ENCODE peak calls at places on chromosomes 1 and 21, in four cellular contexts. One of them, this sample, is unnamed.
A peak's percentile ranks its signal among the peaks of the same experiment; 100 is the strongest.

GRCh38 chr1:78441921-78442320 is 48.9 kb upstream of the PTGFR start:
- DNase-seq in fibroblast of pulmonary artery: no peak
- DNase-seq in epithelial cell of esophagus: peak; percentile 32
- DNase-seq in right lobe of liver: no peak
- DNase-seq in this sample: no peak

GRCh38 chr21:44024895-44025353 is 12.8 kb downstream of the TRAPPC10 start:
- DNase-seq in fibroblast of pulmonary artery: peak; percentile 79
- DNase-seq in epithelial cell of esophagus: peak; percentile 75
- DNase-seq in right lobe of liver: no peak
- DNase-seq in this sample: no peak

GRCh38 chr1:204212715-204213114 is 1.1 kb downstream of the GOLT1A start:
- DNase-seq in fibroblast of pulmonary artery: no peak
- DNase-seq in epithelial cell of esophagus: no peak
- DNase-seq in right lobe of liver: no peak
- DNase-seq in this sample: no peak

GRCh38 chr1:156282143-156282478 is 514 bp downstream of the SMG5 start:
- DNase-seq in fibroblast of pulmonary artery: no peak
- DNase-seq in epithelial cell of esophagus: peak; percentile 51
- DNase-seq in right lobe of liver: no peak
- DNase-seq in this sample: no peak

GRCh38 chr21:21268885-21269284 is 270.7 kb downstream of the NCAM2 start:
- DNase-seq in fibroblast of pulmonary artery: no peak
- DNase-seq in epithelial cell of esophagus: no peak
- DNase-seq in right lobe of liver: no peak
- DNase-seq in this sample: no peak

GRCh38 chr1:17605582-17606344 is 66.3 kb downstream of the ARHGEF10L start:
- DNase-seq in fibroblast of pulmonary artery: peak; percentile 16
- DNase-seq in epithelial cell of esophagus: no peak
- DNase-seq in right lobe of liver: no peak
- DNase-seq in this sample: no peak

GRCh38 chr1:243924588-243925349 is 74.7 kb upstream of the AKT3 start:
- DNase-seq in fibroblast of pulmonary artery: peak; percentile 82
- DNase-seq in epithelial cell of esophagus: peak; percentile 4
- DNase-seq in right lobe of liver: no peak
- DNase-seq in this sample: no peak

GRCh38 chr1:39699419-39699818 is 8.2 kb upstream of the HPCAL4 start:
- DNase-seq in fibroblast of pulmonary artery: no peak
- DNase-seq in epithelial cell of esophagus: no peak
- DNase-seq in right lobe of liver: no peak
- DNase-seq in this sample: no peak

GRCh38 chr1:10738125-10738746 is 58.2 kb downstream of the CASZ1 start:
- DNase-seq in fibroblast of pulmonary artery: no peak
- DNase-seq in epithelial cell of esophagus: no peak
- DNase-seq in right lobe of liver: no peak
- DNase-seq in this sample: no peak

GRCh38 chr1:181033799-181034391 is at the start of gene MR1:
- DNase-seq in fibroblast of pulmonary artery: peak; percentile 87
- DNase-seq in epithelial cell of esophagus: peak; percentile 80
- DNase-seq in right lobe of liver: no peak
- DNase-seq in this sample: no peak

GRCh38 chr1:89465201-89465600 is 59.4 kb upstream of the LRRC8B start:
- DNase-seq in fibroblast of pulmonary artery: peak; percentile 4
- DNase-seq in epithelial cell of esophagus: peak; percentile 94
- DNase-seq in right lobe of liver: no peak
- DNase-seq in this sample: no peak

GRCh38 chr1:98398649-98399048 is 262.9 kb upstream of the SNX7 start:
- DNase-seq in fibroblast of pulmonary artery: peak; percentile 32
- DNase-seq in epithelial cell of esophagus: no peak
- DNase-seq in right lobe of liver: no peak
- DNase-seq in this sample: no peak

GRCh38 chr1:2019571-2020309 is 595 bp downstream of the GABRD start:
- DNase-seq in fibroblast of pulmonary artery: no peak
- DNase-seq in epithelial cell of esophagus: no peak
- DNase-seq in right lobe of liver: no peak
- DNase-seq in this sample: no peak

GRCh38 chr1:89873757-89874156 is 52.9 kb downstream of the LRRC8D start:
- DNase-seq in fibroblast of pulmonary artery: peak; percentile 94
- DNase-seq in epithelial cell of esophagus: peak; percentile 21
- DNase-seq in right lobe of liver: no peak
- DNase-seq in this sample: no peak

GRCh38 chr21:46545911-46546310 is 59.0 kb downstream of the S100B start:
- DNase-seq in fibroblast of pulmonary artery: no peak
- DNase-seq in epithelial cell of esophagus: no peak
- DNase-seq in right lobe of liver: no peak
- DNase-seq in this sample: peak; percentile 1

GRCh38 chr1:202133989-202134388 is 10.5 kb downstream of the ARL8A start:
- DNase-seq in fibroblast of pulmonary artery: no peak
- DNase-seq in epithelial cell of esophagus: no peak
- DNase-seq in right lobe of liver: no peak
- DNase-seq in this sample: no peak

GRCh38 chr1:214289574-214290272 is 8.8 kb downstream of the SMYD2 start:
- DNase-seq in fibroblast of pulmonary artery: peak; percentile 6
- DNase-seq in epithelial cell of esophagus: no peak
- DNase-seq in right lobe of liver: no peak
- DNase-seq in this sample: no peak

GRCh38 chr1:40620150-40620549 is 45.3 kb downstream of the RIMS3 start:
- DNase-seq in fibroblast of pulmonary artery: no peak
- DNase-seq in epithelial cell of esophagus: no peak
- DNase-seq in right lobe of liver: no peak
- DNase-seq in this sample: no peak

GRCh38 chr1:153509729-153510354 is 25.9 kb downstream of the S100A6 start:
- DNase-seq in fibroblast of pulmonary artery: no peak
- DNase-seq in epithelial cell of esophagus: peak; percentile 68
- DNase-seq in right lobe of liver: no peak
- DNase-seq in this sample: no peak

GRCh38 chr1:9149151-9149550 is 20.2 kb upstream of the GPR157 start:
- DNase-seq in fibroblast of pulmonary artery: no peak
- DNase-seq in epithelial cell of esophagus: no peak
- DNase-seq in right lobe of liver: no peak
- DNase-seq in this sample: no peak

DNA sequence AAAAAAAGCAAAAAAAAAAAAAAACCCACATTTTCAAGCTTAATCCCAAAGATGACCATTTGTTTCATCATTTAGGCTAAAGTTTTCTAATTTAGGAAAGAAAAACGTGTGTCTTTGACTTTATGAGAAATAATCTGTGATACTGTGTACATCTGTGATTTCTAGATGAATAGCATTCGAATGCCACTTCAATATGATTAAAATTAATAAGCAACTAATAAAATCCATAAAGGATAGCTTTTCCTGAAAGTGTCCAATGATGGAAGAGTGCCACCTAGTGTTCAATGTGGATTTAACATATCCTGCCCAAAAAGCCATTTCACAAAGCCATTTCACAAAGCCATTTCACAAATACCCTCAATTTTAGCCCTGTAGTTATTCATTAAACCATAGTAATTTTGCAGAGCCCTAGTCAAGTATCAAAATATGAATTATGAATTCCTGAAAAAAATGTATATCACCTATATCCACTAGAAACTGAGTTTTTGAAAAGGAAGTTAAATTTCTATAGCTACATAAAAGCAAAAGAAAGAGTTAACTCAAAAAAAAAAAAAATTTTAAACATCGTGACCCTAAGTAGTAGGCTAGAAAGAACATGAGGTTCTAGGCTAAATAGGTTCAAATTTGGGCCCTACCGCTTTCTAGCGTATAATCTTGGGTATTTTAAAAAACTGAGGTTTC is 19.1 kb downstream of the NME7 start:
- DNase-seq in fibroblast of pulmonary artery: peak; percentile 81
- DNase-seq in epithelial cell of esophagus: peak; percentile 65
- DNase-seq in right lobe of liver: no peak
- DNase-seq in this sample: no peak
- TF ChIP-seq CTCF in fibroblast of pulmonary artery: peak; percentile 68
- TF ChIP-seq CTCF in epithelial cell of esophagus: peak; percentile 69
- TF ChIP-seq CTCF in right lobe of liver: peak; percentile 88
- TF ChIP-seq CTCF in this sample: peak; percentile 88

DNA sequence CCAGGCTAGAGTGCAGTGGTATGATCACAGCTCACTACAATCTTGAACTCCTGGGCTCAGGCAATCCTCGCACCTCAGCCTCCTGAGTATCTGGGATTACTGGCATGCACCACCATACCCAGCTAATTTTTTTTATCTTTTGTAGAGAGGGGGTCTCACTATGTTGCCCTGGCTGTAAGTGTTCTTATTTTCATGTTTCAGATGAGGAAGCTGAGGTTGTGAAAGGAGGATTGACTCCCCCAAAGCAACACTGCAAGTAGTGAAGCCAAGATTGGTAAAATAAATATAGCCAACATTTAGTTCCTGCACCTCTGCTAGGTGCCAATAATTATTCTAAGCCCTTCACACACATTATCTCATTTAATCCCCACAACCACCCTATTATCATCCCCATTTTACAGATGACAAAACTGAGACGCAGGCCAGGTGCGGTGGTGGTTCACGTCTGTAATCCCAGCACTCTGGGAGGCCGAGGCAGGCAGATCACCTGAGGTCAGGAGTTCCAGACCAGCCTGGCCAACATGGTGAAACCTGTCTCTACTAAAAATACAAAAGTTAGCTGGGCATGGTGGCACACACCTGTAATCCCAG is 2.1 kb downstream of the PMVK start:
- DNase-seq in fibroblast of pulmonary artery: no peak
- DNase-seq in epithelial cell of esophagus: no peak
- DNase-seq in right lobe of liver: no peak
- DNase-seq in this sample: no peak
- TF ChIP-seq CTCF in fibroblast of pulmonary artery: no peak
- TF ChIP-seq CTCF in epithelial cell of esophagus: no peak
- TF ChIP-seq CTCF in right lobe of liver: no peak
- TF ChIP-seq CTCF in this sample: no peak

DNA sequence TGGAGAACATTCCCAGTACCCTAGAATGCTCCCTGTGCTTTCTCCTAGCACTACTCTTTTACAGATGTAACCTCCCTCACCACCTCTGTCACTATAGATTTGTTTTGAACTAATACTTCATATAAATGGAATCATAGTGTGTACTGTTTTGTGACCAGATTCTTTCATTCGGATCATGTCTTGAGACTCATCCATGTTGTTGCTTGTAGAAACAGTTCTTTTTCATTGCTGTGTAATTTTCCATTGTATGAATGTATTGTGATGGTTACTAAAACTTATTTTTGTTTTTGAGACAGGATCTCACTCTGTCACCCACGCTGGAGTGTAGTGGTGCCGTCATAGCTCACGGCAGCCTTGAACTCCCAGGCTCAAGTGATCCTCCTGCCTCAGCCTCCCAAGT is 2.7 kb downstream of the MAST2 start:
- DNase-seq in fibroblast of pulmonary artery: no peak
- DNase-seq in epithelial cell of esophagus: no peak
- DNase-seq in right lobe of liver: no peak
- DNase-seq in this sample: no peak
- TF ChIP-seq CTCF in fibroblast of pulmonary artery: no peak
- TF ChIP-seq CTCF in epithelial cell of esophagus: no peak
- TF ChIP-seq CTCF in right lobe of liver: no peak
- TF ChIP-seq CTCF in this sample: no peak

DNA sequence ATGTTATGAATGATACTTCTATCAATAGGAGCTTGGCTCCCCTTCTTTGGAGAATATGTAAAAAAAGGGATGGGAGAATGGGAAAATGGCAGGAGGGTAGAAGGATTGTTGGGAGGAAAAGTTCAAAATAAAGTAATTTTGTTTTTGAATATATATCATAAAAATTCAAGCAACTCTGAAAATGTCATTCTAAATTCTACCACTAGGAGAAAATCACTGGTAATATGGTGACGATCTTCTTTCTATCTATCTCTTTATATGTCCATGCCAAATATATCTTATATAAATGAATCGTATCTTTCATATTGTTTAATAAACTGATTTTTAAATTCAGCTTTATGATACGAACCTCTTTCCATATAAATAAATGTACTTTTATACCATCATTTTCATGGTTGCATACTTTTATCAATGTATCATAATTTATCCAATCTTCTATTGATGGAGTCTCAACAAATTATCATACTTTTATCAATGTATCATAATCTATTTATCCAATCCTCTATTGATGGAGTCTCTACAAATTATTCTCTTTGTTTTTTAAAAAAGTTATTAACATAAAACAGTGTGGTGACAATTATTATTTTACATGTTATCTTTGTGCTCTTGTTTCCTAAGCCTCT is 73.7 kb upstream of the MARK1 start:
- DNase-seq in fibroblast of pulmonary artery: no peak
- DNase-seq in epithelial cell of esophagus: no peak
- DNase-seq in right lobe of liver: no peak
- DNase-seq in this sample: no peak
- TF ChIP-seq CTCF in fibroblast of pulmonary artery: peak; percentile 18
- TF ChIP-seq CTCF in epithelial cell of esophagus: peak; percentile 18
- TF ChIP-seq CTCF in right lobe of liver: no peak
- TF ChIP-seq CTCF in this sample: peak; percentile 12

GRCh38 chr1:221991221-221991620 is 249.3 kb upstream of the DUSP10 start:
- DNase-seq in fibroblast of pulmonary artery: peak; percentile 63
- DNase-seq in epithelial cell of esophagus: peak; percentile 64
- DNase-seq in right lobe of liver: no peak
- DNase-seq in this sample: no peak

GRCh38 chr1:221992427-221992826 is 250.5 kb upstream of the DUSP10 start:
- DNase-seq in fibroblast of pulmonary artery: no peak
- DNase-seq in epithelial cell of esophagus: no peak
- DNase-seq in right lobe of liver: no peak
- DNase-seq in this sample: no peak

GRCh38 chr1:221994939-221995338 is 253.1 kb upstream of the DUSP10 start:
- DNase-seq in fibroblast of pulmonary artery: peak; percentile 70
- DNase-seq in epithelial cell of esophagus: peak; percentile 46
- DNase-seq in right lobe of liver: no peak
- DNase-seq in this sample: no peak

GRCh38 chr1:221994274-221994698 is 252.4 kb upstream of the DUSP10 start:
- DNase-seq in fibroblast of pulmonary artery: no peak
- DNase-seq in epithelial cell of esophagus: peak; percentile 75
- DNase-seq in right lobe of liver: no peak
- DNase-seq in this sample: no peak

DNA sequence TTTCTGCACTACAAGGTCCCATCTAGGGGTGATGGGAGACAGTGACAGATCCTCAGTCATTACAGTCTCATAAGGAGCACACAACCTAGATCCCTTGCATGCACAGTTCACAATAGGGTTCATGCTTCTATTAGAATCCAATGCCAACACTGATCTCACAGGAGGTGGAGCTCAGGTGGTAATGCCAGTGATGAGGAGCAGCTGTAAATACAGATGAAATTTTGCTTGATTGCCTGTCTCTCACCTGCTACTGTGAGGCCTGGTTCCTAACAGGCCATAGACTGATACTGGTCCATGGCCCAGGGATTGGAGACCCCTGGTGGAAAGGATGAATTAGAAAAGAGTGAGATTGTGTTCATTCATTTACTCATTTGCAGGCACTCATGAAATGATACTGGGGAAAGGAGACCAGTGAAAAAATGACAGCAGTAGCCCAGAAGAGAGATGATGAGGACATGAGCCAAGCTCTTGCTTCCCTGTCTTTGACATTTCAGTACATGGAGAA is 251.6 kb upstream of the DUSP10 start:
- DNase-seq in fibroblast of pulmonary artery: no peak
- DNase-seq in epithelial cell of esophagus: no peak
- DNase-seq in right lobe of liver: no peak
- DNase-seq in this sample: no peak
- TF ChIP-seq CTCF in fibroblast of pulmonary artery: no peak
- TF ChIP-seq CTCF in epithelial cell of esophagus: no peak
- TF ChIP-seq CTCF in right lobe of liver: no peak
- TF ChIP-seq CTCF in this sample: no peak

This sample was measured in natural killer cell.